ENCODE peak calls at places on chromosomes 2 and 18, in seven cellular contexts. J is amniotic epithelial cell; K is T-helper 9 cell; Y is activated CD4-positive, alpha-beta T cell treated with anti-CD3 and anti-CD28 coated beads, Interleukin-2, amount 50 U/mL, for 48 hours; L is HTR-8/SVneo; N is fibroblast of lung; X is stimulated activated CD4-positive, alpha-beta T cell treated with anti-CD3 and anti-CD28 coated beads, Interleukin-15, amount 100 ng/mL, for 24 hours. G is an unnamed sample.

GRCh38 chr2:27326536-27326935 is 3.6 kb upstream of the MPV17 start:
- DNase-seq in J (no peak), K (no peak), Y (no peak), L (no peak), N (no peak), X (no peak), G (no peak)

GRCh38 chr2:104538082-104538481 is 315.8 kb upstream of the POU3F3 start:
- DNase-seq in J (no peak), K (no peak), Y (no peak), L (no peak), N (no peak), X (no peak), G (no peak)

GRCh38 chr2:69159988-69160387 is 147.0 kb downstream of the ANTXR1 start:
- DNase-seq in J (no peak), K (no peak), Y (no peak), L (no peak), N (no peak), X (no peak), G (no peak)

GRCh38 chr18:3603460-3604259 is 153.7 kb downstream of the TGIF1 start:
- DNase-seq in J (peak), K (no peak), Y (no peak), L (no peak), N (peak), X (no peak), G (peak)

GRCh38 chr2:144426981-144427479 is 92.9 kb downstream of the ZEB2 start:
- DNase-seq in J (peak), K (no peak), Y (no peak), L (peak), N (peak), X (no peak), G (peak)

GRCh38 chr2:28444951-28445350 is 50.9 kb upstream of the PLB1 start:
- DNase-seq in J (peak), K (no peak), Y (no peak), L (no peak), N (no peak), X (peak), G (no peak)

GRCh38 chr2:197128897-197129296 is 181.7 kb downstream of the ANKRD44 start:
- DNase-seq in J (peak), K (no peak), Y (no peak), L (no peak), N (no peak), X (no peak), G (no peak)

GRCh38 chr18:6059551-6059950 is 164.2 kb upstream of the TMEM200C start:
- DNase-seq in J (no peak), K (no peak), Y (no peak), L (no peak), N (no peak), X (no peak), G (no peak)

GRCh38 chr2:241739651-241740050 is 5.2 kb downstream of the D2HGDH start:
- DNase-seq in J (peak), K (no peak), Y (peak), L (no peak), N (peak), X (peak), G (peak)

GRCh38 chr18:59694824-59695223 is 2.4 kb downstream of the CCBE1 start:
- DNase-seq in J (no peak), K (no peak), Y (no peak), L (no peak), N (peak), X (no peak), G (no peak)

GRCh38 chr18:48230459-48231113 is 178.6 kb downstream of the ZBTB7C start:
- DNase-seq in J (peak), K (no peak), Y (peak), L (peak), N (peak), X (peak), G (peak)

GRCh38 chr2:204901591-204901990 is 356.3 kb downstream of the PARD3B start:
- DNase-seq in J (no peak), K (no peak), Y (no peak), L (no peak), N (no peak), X (no peak), G (no peak)

GRCh38 chr2:40127147-40127546 is 324.7 kb downstream of the SLC8A1 start:
- DNase-seq in J (no peak), K (no peak), Y (no peak), L (no peak), N (no peak), X (no peak), G (no peak)

GRCh38 chr2:64352292-64352691 is 101.7 kb upstream of the LGALSL start:
- DNase-seq in J (no peak), K (no peak), Y (no peak), L (no peak), N (no peak), X (no peak), G (no peak)

GRCh38 chr18:25662247-25662646 is 310.3 kb upstream of the ZNF521 start:
- DNase-seq in J (peak), K (no peak), Y (no peak), L (no peak), N (peak), X (no peak), G (peak)

GRCh38 chr18:54444309-54444914 is 86.7 kb downstream of the C18orf54 start:
- DNase-seq in J (peak), K (no peak), Y (peak), L (peak), N (peak), X (peak), G (peak)

GRCh38 chr18:79800353-79801180 is 2.8 kb downstream of the KCNG2 start:
- DNase-seq in J (no peak), K (no peak), Y (no peak), L (no peak), N (no peak), X (no peak), G (no peak)

GRCh38 chr2:186771850-186772463 is 77.0 kb downstream of the ZSWIM2 start:
- DNase-seq in J (no peak), K (no peak), Y (no peak), L (no peak), N (no peak), X (no peak), G (peak)

GRCh38 chr18:65753520-65753919 is 2.7 kb downstream of the CDH7 start:
- DNase-seq in J (peak), K (no peak), Y (no peak), L (no peak), N (peak), X (no peak), G (no peak)

GRCh38 chr18:34159691-34160185 is 65.0 kb downstream of the NOL4 start:
- DNase-seq in J (no peak), K (no peak), Y (no peak), L (no peak), N (no peak), X (no peak), G (no peak)

GRCh38 chr2:122203523-122203922 is 448.1 kb downstream of the TSN start:
- DNase-seq in J (no peak), K (no peak), Y (no peak), L (no peak), N (peak), X (no peak), G (peak)

GRCh38 chr18:14941256-14941655 is 193.3 kb downstream of the ANKRD30B start:
- DNase-seq in J (no peak), K (no peak), Y (no peak), L (no peak), N (no peak), X (no peak), G (no peak)

GRCh38 chr2:217142649-217143266 is 282.9 kb upstream of the TNP1 start:
- DNase-seq in J (peak), K (no peak), Y (peak), L (no peak), N (no peak), X (peak), G (no peak)

GRCh38 chr18:8944871-8945245 is 157.6 kb upstream of the NDUFV2 start:
- DNase-seq in J (no peak), K (no peak), Y (no peak), L (no peak), N (no peak), X (no peak), G (no peak)

GRCh38 chr2:187575081-187576067 is 21.1 kb upstream of the TFPI start:
- DNase-seq in J (peak), K (no peak), Y (no peak), L (no peak), N (peak), X (no peak), G (peak)

GRCh38 chr18:55153346-55153745 is 194.1 kb upstream of the CCDC68 start:
- DNase-seq in J (no peak), K (no peak), Y (no peak), L (no peak), N (no peak), X (no peak), G (no peak)

GRCh38 chr2:40292291-40292690 is 159.6 kb downstream of the SLC8A1 start:
- DNase-seq in J (no peak), K (no peak), Y (no peak), L (no peak), N (no peak), X (no peak), G (no peak)

GRCh38 chr2:24351981-24352380 is 8.4 kb downstream of the ITSN2 start:
- DNase-seq in J (no peak), K (no peak), Y (no peak), L (no peak), N (no peak), X (no peak), G (no peak)

GRCh38 chr2:202604699-202605098 is 30.1 kb upstream of the FAM117B start:
- DNase-seq in J (peak), K (no peak), Y (no peak), L (no peak), N (no peak), X (no peak), G (no peak)

GRCh38 chr18:45243347-45244095 is 371.8 kb upstream of the SLC14A2 start:
- DNase-seq in J (peak), K (no peak), Y (no peak), L (no peak), N (no peak), X (no peak), G (peak)

GRCh38 chr2:132670104-132670960 is at the start of gene LYPD1:
- DNase-seq in J (no peak), K (no peak), Y (no peak), L (peak), N (no peak), X (no peak), G (no peak)

G was measured in fibroblast of villous mesenchyme.